ENCODE peak calls at places on chromosomes 5 and 9, in seven cellular contexts. H is A172; D is ACHN; C is GM04503; A is stimulated activated CD4-positive, alpha-beta T cell treated with anti-CD3 and anti-CD28 coated beads, Interleukin-12 subunit alpha, Interleukin-12 subunit beta, amount 100 ng/mL, for 48 hours; U is RPMI7951; Y is tibial artery. L is an unnamed sample.

GRCh38 chr9:36191696-36192095 is 975 bp downstream of the CLTA start:
- DNase-seq in H (no peak), D (no peak), C (no peak), A (no peak), U (no peak), Y (no peak), L (no peak)

GRCh38 chr9:34796924-34797323 is 87.0 kb upstream of the CCL21 start:
- DNase-seq in H (no peak), D (no peak), C (no peak), A (no peak), U (no peak), Y (no peak), L (no peak)

GRCh38 chr5:8756498-8757084 is 789.3 kb downstream of the SEMA5A start:
- DNase-seq in H (peak), D (peak), C (no peak), A (no peak), U (peak), Y (no peak), L (no peak)

GRCh38 chr9:22148876-22149637 is 140.0 kb upstream of the CDKN2B start:
- DNase-seq in H (no peak), D (no peak), C (no peak), A (no peak), U (peak), Y (no peak), L (no peak)

GRCh38 chr9:9498846-9499245 is 1114.0 kb downstream of the PTPRD start:
- DNase-seq in H (no peak), D (no peak), C (no peak), A (no peak), U (no peak), Y (no peak), L (no peak)

GRCh38 chr5:113054899-113055298 is 78.3 kb downstream of the DCP2 start:
- DNase-seq in H (no peak), D (no peak), C (no peak), A (no peak), U (no peak), Y (no peak), L (no peak)

GRCh38 chr5:60668715-60669304 is 31.2 kb downstream of the DEPDC1B start:
- DNase-seq in H (peak), D (peak), C (no peak), A (no peak), U (peak), Y (no peak), L (no peak)

GRCh38 chr9:103867886-103868285 is 226.2 kb upstream of the SMC2 start:
- DNase-seq in H (peak), D (no peak), C (no peak), A (no peak), U (no peak), Y (no peak), L (no peak)

GRCh38 chr9:16062542-16063240 is 509.8 kb downstream of the CCDC171 start:
- DNase-seq in H (peak), D (peak), C (no peak), A (no peak), U (peak), Y (no peak), L (no peak)

GRCh38 chr9:114348906-114349482 is 19.3 kb downstream of the ORM2 start:
- DNase-seq in H (peak), D (peak), C (peak), A (peak), U (peak), Y (peak), L (peak)

GRCh38 chr9:127915801-127916664 is 808 bp downstream of the ST6GALNAC4 start:
- DNase-seq in H (no peak), D (no peak), C (no peak), A (no peak), U (no peak), Y (peak), L (no peak)

GRCh38 chr9:130765135-130766030 is 69.7 kb upstream of the ABL1 start:
- DNase-seq in H (no peak), D (no peak), C (no peak), A (peak), U (no peak), Y (no peak), L (no peak)

GRCh38 chr9:84856181-84856632 is 186.7 kb downstream of the NTRK2 start:
- DNase-seq in H (no peak), D (no peak), C (no peak), A (no peak), U (peak), Y (no peak), L (no peak)

GRCh38 chr5:177346820-177347219 is 4.6 kb downstream of the LMAN2 start:
- DNase-seq in H (no peak), D (no peak), C (no peak), A (no peak), U (no peak), Y (no peak), L (no peak)

GRCh38 chr9:81759680-81760215 is 70.4 kb upstream of the TLE1 start:
- DNase-seq in H (peak), D (peak), C (peak), A (no peak), U (peak), Y (no peak), L (no peak)

GRCh38 chr5:88480766-88481499 is 212.3 kb upstream of the TMEM161B start:
- DNase-seq in H (no peak), D (no peak), C (no peak), A (no peak), U (peak), Y (no peak), L (no peak)

GRCh38 chr9:114119242-114120191 is 20.4 kb upstream of the KIF12 start:
- DNase-seq in H (no peak), D (no peak), C (no peak), A (no peak), U (no peak), Y (no peak), L (no peak)

GRCh38 chr5:67381240-67381875 is 184.8 kb upstream of the CD180 start:
- DNase-seq in H (no peak), D (no peak), C (no peak), A (no peak), U (no peak), Y (no peak), L (no peak)

GRCh38 chr9:89635816-89636215 is 31.0 kb downstream of the GADD45G start:
- DNase-seq in H (peak), D (peak), C (no peak), A (no peak), U (no peak), Y (no peak), L (no peak)

GRCh38 chr5:172795401-172795977 is 24.5 kb upstream of the DUSP1 start:
- DNase-seq in H (peak), D (peak), C (peak), A (no peak), U (peak), Y (peak), L (no peak)

GRCh38 chr9:96514108-96514824 is 64.3 kb downstream of the HABP4 start:
- DNase-seq in H (no peak), D (no peak), C (peak), A (no peak), U (no peak), Y (no peak), L (no peak)

GRCh38 chr9:105994970-105995369 is 300.6 kb downstream of the TMEM38B start:
- DNase-seq in H (peak), D (peak), C (no peak), A (no peak), U (peak), Y (no peak), L (no peak)

GRCh38 chr9:122394265-122395242 is 23.7 kb downstream of the PTGS1 start:
- DNase-seq in H (peak), D (peak), C (peak), A (no peak), U (peak), Y (no peak), L (no peak)

GRCh38 chr9:111922324-111923013 is 25.9 kb downstream of the UGCG start:
- DNase-seq in H (no peak), D (no peak), C (no peak), A (no peak), U (no peak), Y (no peak), L (no peak)

L was measured in T follicular helper cell.